ENCODE peak calls at places on chromosomes 5 and 9, in five cellular contexts. J is vagina, Q is IMR-90, A is ovary, X is body of pancreas. C is an unnamed sample. For H3K4me1, the result is how much of the 10 kb centered on the place peaks cover.

GRCh38 chr5:16931334-16932110 is 4.6 kb downstream of the MYO10 start:
- DNase-seq in J (no peak), Q (no peak), A (no peak), X (peak), C (no peak)

GRCh38 chr9:133759146-133759900 is 21.2 kb upstream of the SARDH start:
- DNase-seq in J (no peak), Q (no peak), A (peak), X (peak), C (peak)

GRCh38 chr9:23739753-23740152 is 86.3 kb downstream of the ELAVL2 start:
- DNase-seq in J (no peak), Q (no peak), A (no peak), X (no peak), C (no peak)

GRCh38 chr5:73625905-73626811 is at the start of gene ARHGEF28:
- DNase-seq in J (no peak), Q (peak), A (peak), X (peak), C (peak)

GRCh38 chr5:43195670-43196265 is 3.7 kb downstream of the NIM1K start:
- DNase-seq in J (no peak), Q (no peak), A (no peak), X (no peak), C (no peak)

GRCh38 chr9:124339603-124340146 is 75.6 kb downstream of the PSMB7 start:
- DNase-seq in J (no peak), Q (no peak), A (no peak), X (no peak), C (no peak)

GRCh38 chr9:114030364-114030763 is 47.7 kb downstream of the AMBP start:
- DNase-seq in J (no peak), Q (no peak), A (no peak), X (no peak), C (no peak)

GRCh38 chr5:75567710-75568109 is 43.5 kb upstream of the ANKDD1B start:
- DNase-seq in J (no peak), Q (peak), A (no peak), X (no peak), C (no peak)

GRCh38 chr5:66329078-66329477 is 185.0 kb downstream of the SREK1 start:
- DNase-seq in J (no peak), Q (no peak), A (no peak), X (no peak), C (no peak)

GRCh38 chr5:132657676-132658382 is at the start of gene IL13:
- DNase-seq in J (no peak), Q (no peak), A (no peak), X (no peak), C (no peak)

GRCh38 chr5:6745706-6746217 is 32.5 kb downstream of the TENT4A start:
- DNase-seq in J (no peak), Q (peak), A (no peak), X (peak), C (no peak)

GRCh38 chr9:129432255-129432654 is 188.6 kb downstream of the C9orf50 start:
- DNase-seq in J (no peak), Q (no peak), A (no peak), X (no peak), C (no peak)

GRCh38 chr9:16352791-16353401 is 517.6 kb downstream of the BNC2 start:
- DNase-seq in J (no peak), Q (peak), A (no peak), X (no peak), C (peak)

GRCh38 chr9:90830977-90831376 is 29.4 kb downstream of the SYK start:
- DNase-seq in J (peak), Q (no peak), A (no peak), X (no peak), C (no peak)

GRCh38 chr9:12862596-12862995 is 87.8 kb downstream of the LURAP1L start:
- DNase-seq in J (no peak), Q (no peak), A (no peak), X (no peak), C (no peak)

GRCh38 chr9:124040935-124041816 is 29.6 kb downstream of the LHX2 start:
- DNase-seq in J (no peak), Q (no peak), A (peak), X (peak), C (peak)

GRCh38 chr9:113482991-113483675 is 19.6 kb downstream of the RGS3 start:
- DNase-seq in J (no peak), Q (no peak), A (no peak), X (no peak), C (no peak)

GRCh38 chr5:131265318-131265803 is 1.5 kb downstream of the CDC42SE2 start:
- DNase-seq in J (no peak), Q (peak), A (no peak), X (peak), C (no peak)

GRCh38 chr9:113807173-113808061 is 68.7 kb upstream of the ZNF618 start:
- DNase-seq in J (no peak), Q (peak), A (peak), X (peak), C (peak)

GRCh38 chr5:58235279-58235678 is 224.6 kb downstream of the PLK2 start:
- DNase-seq in J (no peak), Q (peak), A (no peak), X (no peak), C (no peak)

GRCh38 chr9:126376311-126376902 is 49.8 kb downstream of the MVB12B start:
- DNase-seq in J (no peak), Q (no peak), A (no peak), X (no peak), C (no peak)
- H3K4me1 ChIP-seq in J (under half), Q (under half), A (under half), X (under half), C (under half)

GRCh38 chr9:26954050-26954508 is 2.1 kb upstream of the IFT74 start:
- DNase-seq in J (no peak), Q (peak), A (no peak), X (no peak), C (no peak)
- TF ChIP-seq POLR2A in J (no peak), Q (no peak), A (no peak), X (no peak), C (no peak)

DNA sequence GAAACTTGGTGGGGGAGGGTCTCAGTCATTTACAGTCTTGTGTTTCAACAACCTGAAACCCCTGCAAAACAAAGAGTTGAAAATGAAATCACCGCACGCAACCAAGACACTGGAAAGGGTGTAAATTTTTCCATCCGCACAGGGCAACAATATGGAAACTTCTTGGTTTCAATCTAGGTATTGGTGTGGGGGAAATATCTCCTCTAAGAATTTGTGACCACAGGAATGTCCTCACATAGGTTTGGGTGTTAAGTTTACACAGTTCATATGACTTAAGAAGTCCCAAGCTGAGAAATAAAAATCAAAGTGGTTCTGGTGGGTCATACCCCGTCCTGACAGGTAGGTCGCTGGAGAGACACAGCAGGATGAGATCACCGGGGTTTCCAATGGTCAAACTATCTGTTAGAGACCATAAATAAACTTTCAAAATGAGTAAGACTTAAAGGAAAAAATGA is 51.9 kb upstream of the PIP5K1B start:
- DNase-seq in J (no peak), Q (no peak), A (no peak), X (no peak), C (no peak)
- TF ChIP-seq CTCF in J (no peak), Q (no peak), A (no peak), X (no peak), C (no peak)

GRCh38 chr5:91369480-91369879 is 13.6 kb downstream of the ARRDC3 start:
- DNase-seq in J (no peak), Q (no peak), A (no peak), X (no peak), C (no peak)

GRCh38 chr5:91373016-91373415 is 10.1 kb downstream of the ARRDC3 start:
- DNase-seq in J (no peak), Q (no peak), A (no peak), X (no peak), C (no peak)

GRCh38 chr5:91378683-91379601 is 4.2 kb downstream of the ARRDC3 start:
- DNase-seq in J (no peak), Q (no peak), A (no peak), X (no peak), C (no peak)

GRCh38 chr5:91367908-91368648 is 15.0 kb downstream of the ARRDC3 start:
- DNase-seq in J (no peak), Q (no peak), A (no peak), X (no peak), C (peak)

DNA sequence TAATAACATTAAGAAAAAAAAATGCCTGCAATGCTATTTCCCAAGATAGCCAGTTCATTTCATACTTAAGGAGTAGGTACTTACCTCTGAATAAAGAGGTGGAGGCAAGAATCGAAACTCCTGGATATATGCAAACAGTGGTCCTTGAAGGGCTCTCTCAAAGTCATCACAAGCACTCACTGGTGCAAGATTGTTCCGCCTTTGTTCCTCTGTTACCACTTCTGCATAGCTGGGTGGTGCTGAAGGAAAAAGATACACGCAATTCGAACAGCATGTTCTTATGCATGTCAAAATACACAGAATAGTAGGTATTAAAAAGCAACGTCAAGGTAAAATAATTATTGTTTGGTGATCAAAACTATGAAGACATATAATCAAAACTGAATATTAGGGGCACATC is 9.5 kb downstream of the ARRDC3 start:
- DNase-seq in J (no peak), Q (no peak), A (no peak), X (no peak), C (no peak)
- H3K4me1 ChIP-seq in J (under half), Q (under half), A (under half), X (under half), C (under half)

DNA sequence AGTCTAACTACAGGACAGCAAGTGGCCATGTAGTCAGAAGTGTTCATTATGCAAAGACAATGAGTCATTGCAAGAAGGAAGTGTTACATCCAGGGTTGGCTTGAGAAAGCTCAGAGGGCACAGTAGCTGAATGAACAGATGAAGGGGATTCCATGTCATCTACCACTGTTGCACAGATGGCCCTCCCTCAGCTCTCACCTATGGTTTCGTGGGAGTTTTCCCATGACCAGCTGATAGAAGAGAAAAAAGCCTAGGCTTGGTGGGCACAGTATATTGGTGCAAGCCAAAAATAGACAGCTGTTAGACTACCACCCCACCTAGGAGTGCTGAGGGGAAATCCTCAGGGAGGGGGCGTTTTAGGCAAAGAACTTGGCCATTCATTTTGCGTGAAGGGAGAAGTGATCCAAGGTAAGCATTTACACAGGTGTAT is 217.0 kb downstream of the DMRT2 start:
- DNase-seq in J (no peak), Q (no peak), A (no peak), X (no peak), C (no peak)
- TF ChIP-seq POLR2A in J (no peak), Q (no peak), A (no peak), X (no peak), C (no peak)

GRCh38 chr5:1293416-1293996 is 1.4 kb downstream of the TERT start:
- DNase-seq in J (no peak), Q (no peak), A (peak), X (no peak), C (no peak)

GRCh38 chr5:1292846-1293415 is 1.9 kb downstream of the TERT start:
- DNase-seq in J (no peak), Q (no peak), A (no peak), X (no peak), C (no peak)

GRCh38 chr5:1295650-1296037 is 776 bp upstream of the TERT start:
- DNase-seq in J (no peak), Q (no peak), A (no peak), X (no peak), C (no peak)

GRCh38 chr5:1293997-1294838 is 650 bp downstream of the TERT start:
- DNase-seq in J (no peak), Q (no peak), A (no peak), X (no peak), C (no peak)

DNA sequence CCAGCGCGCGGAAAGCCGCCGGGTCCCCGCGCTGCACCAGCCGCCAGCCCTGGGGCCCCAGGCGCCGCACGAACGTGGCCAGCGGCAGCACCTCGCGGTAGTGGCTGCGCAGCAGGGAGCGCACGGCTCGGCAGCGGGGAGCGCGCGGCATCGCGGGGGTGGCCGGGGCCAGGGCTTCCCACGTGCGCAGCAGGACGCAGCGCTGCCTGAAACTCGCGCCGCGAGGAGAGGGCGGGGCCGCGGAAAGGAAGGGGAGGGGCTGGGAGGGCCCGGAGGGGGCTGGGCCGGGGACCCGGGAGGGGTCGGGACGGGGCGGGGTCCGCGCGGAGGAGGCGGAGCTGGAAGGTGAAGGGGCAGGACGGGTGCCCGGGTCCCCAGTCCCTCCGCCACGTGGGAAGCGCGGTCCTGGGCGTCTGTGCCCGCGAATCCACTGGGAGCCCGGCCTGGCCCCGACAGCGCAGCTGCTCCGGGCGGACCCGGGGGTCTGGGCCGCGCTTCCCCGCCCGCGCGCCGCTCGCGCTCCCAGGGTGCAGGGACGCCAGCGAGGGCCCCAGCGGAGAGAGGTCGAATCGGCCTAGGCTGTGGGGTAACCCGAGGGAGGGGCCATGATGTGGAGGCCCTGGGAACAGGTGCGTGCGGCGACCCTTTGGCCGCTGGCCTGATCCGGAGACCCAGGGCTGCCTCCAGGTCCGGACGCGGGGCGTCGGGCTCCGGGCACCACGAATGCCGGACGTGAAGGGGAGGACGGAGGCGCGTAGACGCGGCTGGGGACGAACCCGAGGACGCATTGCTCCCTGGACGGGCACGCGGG is at the start of gene TERT:
- DNase-seq in J (no peak), Q (no peak), A (no peak), X (no peak), C (no peak)
- TF ChIP-seq CTCF in J (no peak), Q (no peak), A (no peak), X (no peak), C (no peak)

GRCh38 chr5:136026636-136027035 is 2.2 kb upstream of the TGFBI start:
- DNase-seq in J (no peak), Q (no peak), A (no peak), X (no peak), C (no peak)

GRCh38 chr5:136028090-136028489 is 698 bp upstream of the TGFBI start:
- DNase-seq in J (no peak), Q (no peak), A (no peak), X (no peak), C (no peak)

GRCh38 chr5:136028782-136029742 is at the start of gene TGFBI:
- DNase-seq in J (no peak), Q (peak), A (peak), X (peak), C (peak)

GRCh38 chr5:136025900-136026299 is 2.9 kb upstream of the TGFBI start:
- DNase-seq in J (no peak), Q (peak), A (no peak), X (no peak), C (peak)

DNA sequence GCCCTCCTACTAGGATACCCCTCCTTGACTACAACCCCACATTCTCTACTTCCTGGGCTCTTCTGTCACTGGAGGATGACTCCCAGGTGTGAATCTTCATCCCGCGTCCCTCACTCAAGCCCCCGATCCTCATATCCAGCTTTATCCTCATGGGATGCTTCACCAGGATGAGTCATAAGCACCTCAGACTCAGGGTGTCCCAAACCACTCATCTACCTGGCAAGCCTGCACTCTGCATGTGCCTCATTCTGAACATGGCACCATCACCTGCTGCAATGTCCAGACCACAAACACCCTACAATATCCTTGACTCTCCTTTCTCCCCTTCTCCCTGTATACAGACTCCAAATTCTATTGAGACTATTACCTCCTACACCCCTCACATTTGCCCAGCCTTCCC is 1.5 kb upstream of the TGFBI start:
- DNase-seq in J (no peak), Q (no peak), A (no peak), X (no peak), C (no peak)
- H3K4me1 ChIP-seq in J (under half), Q (under half), A (under half), X (under half), C (under half)